ENCODE peak calls at places on chromosomes 7 and 10, in ten cellular contexts. R is lower lobe of right lung; M is activated T-helper 1 cell treated with anti-CD3 and anti-CD28 coated beads, Interleukin-2, amount 50 U/mL, for 16 hours; F is breast epithelium; A is RPMI8226; H is T-helper 17 cell; C is stimulated activated naive B cell treated with anti-CD40 and anti-IgM and Interleukin-4, amounts not matched to agents 10 μg/mL and 1 μg/mL and 100 μg/mL, for 72 hours; N is neuronal stem cell; D is activated CD8-positive, alpha-beta memory T cell treated with anti-CD3 and anti-CD28 coated beads for 24 hours; K is H54. J is an unnamed sample.
A peak's percentile ranks its signal among the peaks of the same experiment; 100 is the strongest.

GRCh38 chr7:106853250-106853908 is 11.7 kb upstream of the PIK3CG start:
- DNase-seq in K (no peak), A (no peak), D (no peak), H (no peak), M (no peak), N (no peak), R (no peak), F (no peak), C (no peak), J (no peak)

GRCh38 chr10:12500406-12501303 is 151.3 kb downstream of the CAMK1D start:
- DNase-seq in A (peak; percentile 20), H (no peak), F (no peak), D (no peak), N (no peak), M (no peak), K (no peak), C (no peak), R (no peak), J (no peak)

GRCh38 chr7:130303551-130303950 is 10.6 kb downstream of the CPA4 start:
- DNase-seq in F (no peak), R (no peak), H (no peak), A (no peak), K (no peak), M (no peak), C (no peak), N (no peak), D (no peak), J (no peak)

GRCh38 chr7:155653773-155654172 is 9.3 kb downstream of the RBM33 start:
- DNase-seq in N (no peak), F (no peak), M (no peak), C (no peak), H (no peak), K (no peak), A (no peak), D (no peak), R (peak; percentile 71), J (no peak)

GRCh38 chr7:128863433-128863989 is 855 bp downstream of the ATP6V1F start:
- DNase-seq in R (no peak), M (no peak), A (peak; percentile 80), D (peak; percentile 75), N (peak; percentile 51), K (peak; percentile 88), H (no peak), F (no peak), C (peak; percentile 26), J (no peak)

GRCh38 chr10:113003032-113003431 is 53.0 kb downstream of the TCF7L2 start:
- DNase-seq in K (no peak), M (no peak), A (no peak), C (no peak), N (no peak), H (no peak), R (no peak), F (no peak), D (no peak), J (no peak)

GRCh38 chr10:17783751-17784150 is 25.4 kb upstream of the MRC1 start:
- DNase-seq in A (no peak), M (no peak), D (no peak), N (no peak), R (no peak), C (no peak), K (no peak), F (no peak), H (no peak), J (no peak)

GRCh38 chr7:129244220-129244619 is 19.4 kb downstream of the AHCYL2 start:
- DNase-seq in D (no peak), N (no peak), R (no peak), A (no peak), K (no peak), H (no peak), C (no peak), F (no peak), M (no peak), J (no peak)

GRCh38 chr10:76210241-76210640 is 778.8 kb downstream of the LRMDA start:
- DNase-seq in K (no peak), R (no peak), N (no peak), D (no peak), F (no peak), C (no peak), M (no peak), H (no peak), A (no peak), J (no peak)

GRCh38 chr10:104297697-104298660 is 29.0 kb downstream of the GSTO2 start:
- DNase-seq in N (peak; percentile 31), R (no peak), D (no peak), F (no peak), K (no peak), M (no peak), H (no peak), A (peak; percentile 16), C (no peak), J (no peak)

GRCh38 chr7:3191545-3191944 is 109.5 kb upstream of the SDK1 start:
- DNase-seq in N (no peak), D (no peak), H (no peak), A (no peak), F (no peak), R (no peak), K (no peak), M (no peak), C (peak; percentile 1), J (no peak)

GRCh38 chr10:91762878-91763277 is 35.3 kb upstream of the TNKS2 start:
- DNase-seq in M (no peak), K (no peak), N (no peak), R (no peak), A (no peak), H (no peak), C (no peak), D (no peak), F (no peak), J (no peak)

GRCh38 chr10:10967029-10967428 is 50.6 kb upstream of the CELF2 start:
- DNase-seq in C (no peak), F (no peak), A (no peak), R (no peak), M (no peak), K (no peak), H (no peak), N (no peak), D (no peak), J (no peak)

GRCh38 chr7:47609803-47610452 is 28.0 kb upstream of the TNS3 start:
- DNase-seq in K (no peak), F (no peak), H (no peak), N (no peak), M (no peak), D (no peak), A (no peak), R (no peak), C (no peak), J (no peak)